ENCODE peak calls at places on chromosomes 4 and X, in nine cellular contexts. P is upper lobe of right lung, J is cardiac muscle cell, G is lower lobe of right lung, N is prostate gland, U is PC-3, Q is lung, T is tibial nerve, O is pancreas. K is an unnamed sample.

GRCh38 chr4:164876680-164877324 is at the start of gene APELA:
- DNase-seq in P (no peak), J (no peak), G (no peak), N (no peak), U (peak), Q (no peak), T (no peak), O (no peak), K (no peak)

GRCh38 chrX:49995021-49995731 is 72.8 kb downstream of the CLCN5 start:
- DNase-seq in P (no peak), J (peak), G (no peak), N (no peak), U (peak), Q (no peak), T (no peak), O (no peak), K (no peak)

GRCh38 chr4:94642561-94642866 is 115.2 kb upstream of the BMPR1B start:
- DNase-seq in P (no peak), J (no peak), G (no peak), N (no peak), U (no peak), Q (no peak), T (no peak), O (no peak), K (no peak)

GRCh38 chrX:68989865-68990606 is 161.2 kb downstream of the EFNB1 start:
- DNase-seq in P (no peak), J (peak), G (no peak), N (no peak), U (no peak), Q (no peak), T (no peak), O (peak), K (peak)

GRCh38 chr4:126687655-126688358 is 945.0 kb upstream of the INTU start:
- DNase-seq in P (no peak), J (peak), G (no peak), N (no peak), U (no peak), Q (no peak), T (no peak), O (no peak), K (no peak)

GRCh38 chr4:3676907-3677495 is 89.2 kb upstream of the ADRA2C start:
- DNase-seq in P (peak), J (no peak), G (peak), N (no peak), U (no peak), Q (no peak), T (no peak), O (peak), K (peak)

GRCh38 chrX:40086569-40087335 is 11.0 kb downstream of the BCOR start:
- DNase-seq in P (no peak), J (peak), G (no peak), N (peak), U (no peak), Q (no peak), T (no peak), O (peak), K (peak)

GRCh38 chr4:52659016-52659721 is at the start of gene USP46:
- DNase-seq in P (peak), J (peak), G (peak), N (peak), U (peak), Q (peak), T (peak), O (peak), K (peak)

GRCh38 chrX:133840415-133840814 is 145.0 kb downstream of the GPC3 start:
- DNase-seq in P (no peak), J (no peak), G (no peak), N (no peak), U (no peak), Q (no peak), T (no peak), O (no peak), K (no peak)

GRCh38 chrX:65609237-65609636 is 58.2 kb upstream of the MSN start:
- DNase-seq in P (no peak), J (no peak), G (no peak), N (no peak), U (no peak), Q (no peak), T (no peak), O (no peak), K (no peak)

GRCh38 chrX:152932144-152932543 is 34.3 kb downstream of the ZNF185 start:
- DNase-seq in P (no peak), J (no peak), G (no peak), N (no peak), U (no peak), Q (no peak), T (no peak), O (peak), K (no peak)

GRCh38 chrX:10570601-10571000 is 49.8 kb downstream of the MID1 start:
- DNase-seq in P (no peak), J (peak), G (no peak), N (no peak), U (no peak), Q (no peak), T (no peak), O (no peak), K (no peak)

GRCh38 chrX:104136241-104137019 is 20.4 kb downstream of the SLC25A53 start:
- DNase-seq in P (no peak), J (peak), G (no peak), N (peak), U (peak), Q (peak), T (peak), O (no peak), K (peak)
- H3K27ac ChIP-seq in P (peak), J (no peak), G (no peak), N (no peak), U (no peak), Q (no peak), T (peak), O (no peak), K (peak)

GRCh38 chr4:74311696-74312313 is 3.5 kb downstream of the EPGN start:
- DNase-seq in P (no peak), J (peak), G (no peak), N (peak), U (peak), Q (no peak), T (peak), O (no peak), K (no peak)
- H3K27ac ChIP-seq in P (no peak), J (no peak), G (no peak), N (no peak), U (no peak), Q (no peak), T (no peak), O (no peak), K (no peak)

GRCh38 chrX:86078650-86079049 is 31.3 kb upstream of the CHM start:
- DNase-seq in P (no peak), J (no peak), G (no peak), N (no peak), U (no peak), Q (no peak), T (no peak), O (no peak), K (no peak)
- H3K27ac ChIP-seq in P (no peak), J (no peak), G (no peak), N (no peak), U (no peak), Q (no peak), T (no peak), O (no peak), K (no peak)

GRCh38 chr4:139773560-139774318 is 108.1 kb downstream of the MGST2 start:
- DNase-seq in P (no peak), J (no peak), G (no peak), N (no peak), U (no peak), Q (no peak), T (no peak), O (no peak), K (no peak)
- H3K27ac ChIP-seq in P (no peak), J (no peak), G (no peak), N (no peak), U (no peak), Q (no peak), T (no peak), O (no peak), K (no peak)

GRCh38 chrX:123487674-123488073 is 245.2 kb downstream of the THOC2 start:
- DNase-seq in P (no peak), J (no peak), G (no peak), N (no peak), U (no peak), Q (no peak), T (no peak), O (no peak), K (no peak)
- H3K27ac ChIP-seq in P (no peak), J (no peak), G (no peak), N (no peak), U (no peak), Q (no peak), T (no peak), O (no peak), K (no peak)

K was measured in right cardiac atrium.